ENCODE peak calls at places on chromosome 1, in nine cellular contexts. F is IMR-90, P is cardiac muscle cell, C is fibroblast of the aortic adventitia, H is kidney, L is HCT116, R is cardiac fibroblast, E is Calu3, K is tibial artery. Y is an unnamed sample.

GRCh38 chr1:180606109-180606508 is 25.7 kb upstream of the XPR1 start:
- DNase-seq in F (no peak), P (no peak), C (no peak), H (no peak), L (no peak), R (no peak), E (no peak), K (no peak), Y (no peak)

GRCh38 chr1:19033926-19034680 is 77.6 kb upstream of the IFFO2 start:
- DNase-seq in F (peak; percentile 56), P (no peak), C (peak; percentile 11), H (peak; percentile 69), L (no peak), R (peak; percentile 44), E (no peak), K (no peak), Y (no peak)

GRCh38 chr1:67629370-67630075 is 55.5 kb upstream of the GADD45A start:
- DNase-seq in F (no peak), P (peak; percentile 84), C (peak; percentile 97), H (no peak), L (no peak), R (peak; percentile 60), E (no peak), K (no peak), Y (no peak)

GRCh38 chr1:29633271-29633615 is 396.9 kb downstream of the PTPRU start:
- DNase-seq in F (no peak), P (no peak), C (no peak), H (no peak), L (no peak), R (no peak), E (no peak), K (no peak), Y (no peak)

GRCh38 chr1:21295059-21295401 is 4.8 kb upstream of the ECE1 start:
- DNase-seq in F (peak; percentile 65), P (peak; percentile 29), C (peak; percentile 55), H (no peak), L (peak; percentile 42), R (peak; percentile 57), E (no peak), K (no peak), Y (peak; percentile 79)

GRCh38 chr1:25193151-25193742 is 39.1 kb downstream of the SYF2 start:
- DNase-seq in F (no peak), P (no peak), C (no peak), H (no peak), L (no peak), R (no peak), E (no peak), K (no peak), Y (no peak)

GRCh38 chr1:174150499-174150898 is 8.8 kb upstream of the RABGAP1L start:
- DNase-seq in F (no peak), P (no peak), C (no peak), H (no peak), L (no peak), R (no peak), E (no peak), K (no peak), Y (no peak)

GRCh38 chr1:55504306-55504706 is 289.1 kb upstream of the USP24 start:
- DNase-seq in F (no peak), P (no peak), C (peak; percentile 50), H (no peak), L (no peak), R (no peak), E (no peak), K (no peak), Y (no peak)

GRCh38 chr1:160858127-160858909 is 4.4 kb downstream of the CD244 start:
- DNase-seq in F (no peak), P (peak; percentile 10), C (no peak), H (no peak), L (no peak), R (no peak), E (no peak), K (peak; percentile 41), Y (no peak)

GRCh38 chr1:228315484-228315944 is 91.1 kb downstream of the TRIM11 start:
- DNase-seq in F (no peak), P (no peak), C (no peak), H (no peak), L (no peak), R (no peak), E (no peak), K (no peak), Y (no peak)

GRCh38 chr1:63915121-63915520 is 141.3 kb downstream of the ROR1 start:
- DNase-seq in F (peak; percentile 54), P (no peak), C (peak; percentile 40), H (no peak), L (no peak), R (peak; percentile 43), E (no peak), K (no peak), Y (no peak)

GRCh38 chr1:119492763-119493162 is 14.2 kb upstream of the HSD3B1 start:
- DNase-seq in F (no peak), P (no peak), C (no peak), H (no peak), L (no peak), R (no peak), E (no peak), K (no peak), Y (no peak)

GRCh38 chr1:201681375-201681774 is 142.4 kb downstream of the NAV1 start:
- DNase-seq in F (no peak), P (no peak), C (peak; percentile 24), H (no peak), L (no peak), R (peak; percentile 19), E (no peak), K (peak; percentile 55), Y (no peak)

GRCh38 chr1:181910905-181911304 is 150.6 kb downstream of the ZNF648 start:
- DNase-seq in F (no peak), P (no peak), C (no peak), H (no peak), L (no peak), R (no peak), E (no peak), K (no peak), Y (no peak)

DNA sequence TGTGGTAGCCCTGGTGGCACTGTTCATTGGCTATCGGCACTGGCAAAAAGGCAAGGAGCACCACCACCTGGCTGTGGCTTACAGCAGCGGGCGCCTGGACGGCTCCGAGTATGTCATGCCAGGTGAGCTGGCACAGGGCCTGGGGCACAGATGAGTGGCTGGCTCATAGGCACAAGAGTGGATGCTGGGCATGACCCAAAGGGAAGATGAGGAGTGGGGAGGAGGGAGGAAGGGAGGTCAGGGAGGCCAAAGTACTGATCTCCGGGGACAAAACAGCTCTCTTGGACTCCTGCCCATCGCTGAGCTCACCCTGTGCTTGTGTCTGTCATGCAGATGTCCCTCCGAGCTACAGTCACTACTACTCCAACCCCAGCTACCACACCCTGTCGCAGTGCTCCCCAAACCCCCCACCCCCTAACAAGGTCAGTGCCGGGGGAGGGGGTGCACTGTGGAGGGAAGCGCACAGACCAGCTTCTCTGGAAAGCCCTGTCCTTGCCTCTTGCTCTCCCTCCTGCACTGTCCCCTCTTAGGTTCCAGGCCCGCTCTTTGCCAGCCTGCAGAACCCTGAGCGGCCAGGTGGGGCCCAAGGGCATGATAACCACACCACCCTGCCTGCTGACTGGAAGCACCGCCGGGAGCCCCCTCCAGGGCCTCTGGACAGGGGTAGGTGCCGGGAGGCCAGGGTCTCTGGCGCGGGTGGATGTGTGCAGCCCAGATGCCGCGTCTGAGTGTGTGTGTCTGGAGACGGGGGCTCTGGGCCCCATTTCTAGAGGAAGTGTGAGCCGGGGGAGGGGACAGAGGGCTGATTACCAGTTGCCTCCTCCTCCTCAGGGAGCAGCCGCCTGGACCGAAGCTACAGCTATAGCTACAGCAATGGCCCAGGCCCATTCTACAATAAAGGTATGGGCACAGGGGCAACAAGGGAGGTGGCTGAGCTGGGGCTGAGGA is 7.3 kb upstream of the LRRC71 start:
- DNase-seq in F (no peak), P (no peak), C (no peak), H (no peak), L (no peak), R (no peak), E (no peak), K (no peak), Y (no peak)
- TF ChIP-seq CTCF in F (no peak), P (no peak), C (no peak), H (no peak), L (no peak), R (no peak), E (no peak), K (no peak), Y (no peak)

DNA sequence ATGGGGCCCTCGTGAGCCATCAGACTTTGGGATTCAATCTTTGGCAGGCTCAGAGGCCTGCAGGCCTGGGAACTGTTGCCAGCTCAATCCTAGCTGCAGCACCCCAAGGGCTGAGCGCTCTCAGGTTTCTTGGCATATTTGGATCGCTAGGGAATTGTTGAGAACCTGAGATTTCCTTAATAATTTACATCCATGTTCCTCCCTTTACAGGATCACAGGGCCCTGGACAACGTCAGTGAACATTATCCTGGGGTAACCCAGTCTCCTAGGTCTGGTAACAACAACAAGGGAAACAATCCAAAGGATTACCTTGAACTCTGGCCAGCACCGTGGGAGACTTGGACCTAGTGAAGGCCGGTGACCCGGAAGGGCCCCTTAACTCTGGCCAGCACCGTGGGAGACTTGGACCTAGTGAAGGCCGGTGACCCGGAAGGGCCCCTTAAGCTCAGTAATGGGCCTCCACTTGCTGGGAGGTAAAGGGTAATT is 49.3 kb upstream of the NEK2 start:
- DNase-seq in F (no peak), P (peak; percentile 36), C (peak; percentile 62), H (no peak), L (no peak), R (no peak), E (no peak), K (no peak), Y (no peak)
- TF ChIP-seq CTCF in F (no peak), P (no peak), C (no peak), H (no peak), L (no peak), R (no peak), E (no peak), K (no peak), Y (no peak)

GRCh38 chr1:226446058-226446457 is 38.2 kb upstream of the PARP1 start:
- DNase-seq in F (no peak), P (no peak), C (no peak), H (no peak), L (no peak), R (no peak), E (no peak), K (no peak), Y (no peak)

GRCh38 chr1:226443033-226443432 is 35.1 kb upstream of the PARP1 start:
- DNase-seq in F (no peak), P (peak; percentile 19), C (peak; percentile 17), H (no peak), L (peak; percentile 23), R (no peak), E (no peak), K (no peak), Y (no peak)

GRCh38 chr1:226447932-226448670 is 40.2 kb upstream of the PARP1 start:
- DNase-seq in F (peak; percentile 12), P (peak; percentile 41), C (peak; percentile 9), H (no peak), L (no peak), R (peak; percentile 40), E (no peak), K (no peak), Y (no peak)

GRCh38 chr1:226443439-226443838 is 35.5 kb upstream of the PARP1 start:
- DNase-seq in F (peak; percentile 52), P (peak; percentile 41), C (peak; percentile 69), H (no peak), L (peak; percentile 91), R (peak; percentile 65), E (no peak), K (no peak), Y (no peak)

GRCh38 chr1:226444901-226445300 is 37.0 kb upstream of the PARP1 start:
- DNase-seq in F (no peak), P (no peak), C (no peak), H (no peak), L (no peak), R (no peak), E (no peak), K (no peak), Y (no peak)
- TF ChIP-seq CTCF in F (no peak), P (no peak), C (no peak), H (no peak), L (no peak), R (no peak), E (no peak), K (no peak), Y (no peak)

GRCh38 chr1:153400244-153400643 is 9.4 kb upstream of the S100A8 start:
- DNase-seq in F (no peak), P (peak; percentile 6), C (peak; percentile 5), H (no peak), L (no peak), R (peak; percentile 5), E (no peak), K (no peak), Y (no peak)
- TF ChIP-seq CTCF in F (peak; percentile 12), P (peak; percentile 21), C (no peak), H (no peak), L (no peak), R (no peak), E (no peak), K (no peak), Y (no peak)